ENCODE peak calls at places on chromosomes 13 and 19, in seven cellular contexts. H is NB4, W is spleen, D is gastrocnemius medialis, L is HCT116, I is A549, J is K562. M is an unnamed sample.

GRCh38 chr19:47430041-47430802 is 10.9 kb upstream of the MEIS3 start:
- DNase-seq in H (peak), W (no peak), D (no peak), L (no peak), I (no peak), J (no peak), M (no peak)

GRCh38 chr13:30191491-30192100 is 115.8 kb downstream of the KATNAL1 start:
- DNase-seq in H (peak), W (no peak), D (no peak), L (no peak), I (no peak), J (no peak), M (peak)

GRCh38 chr19:38743394-38744297 is 628 bp downstream of the CAPN12 start:
- DNase-seq in H (no peak), W (peak), D (no peak), L (no peak), I (no peak), J (no peak), M (no peak)

GRCh38 chr13:44303681-44304432 is 69.8 kb upstream of the SERP2 start:
- DNase-seq in H (no peak), W (no peak), D (peak), L (no peak), I (no peak), J (no peak), M (no peak)

GRCh38 chr13:110070511-110071120 is 236.3 kb downstream of the COL4A1 start:
- DNase-seq in H (no peak), W (no peak), D (no peak), L (no peak), I (no peak), J (no peak), M (peak)

GRCh38 chr13:85828094-85828684 is 29.0 kb upstream of the SLITRK6 start:
- DNase-seq in H (peak), W (no peak), D (no peak), L (peak), I (peak), J (peak), M (no peak)

GRCh38 chr19:34590228-34590627 is 86.7 kb downstream of the SCGB2B2 start:
- DNase-seq in H (no peak), W (no peak), D (no peak), L (no peak), I (no peak), J (no peak), M (no peak)

GRCh38 chr13:99085139-99085845 is 107.4 kb upstream of the DOCK9 start:
- DNase-seq in H (no peak), W (peak), D (no peak), L (no peak), I (no peak), J (peak), M (no peak)

GRCh38 chr13:42174344-42175162 is 97.4 kb upstream of the AKAP11 start:
- DNase-seq in H (no peak), W (no peak), D (no peak), L (no peak), I (peak), J (peak), M (no peak)

GRCh38 chr13:29524176-29524575 is 71.3 kb downstream of the SLC7A1 start:
- DNase-seq in H (no peak), W (no peak), D (no peak), L (no peak), I (no peak), J (no peak), M (no peak)

GRCh38 chr13:114020750-114021463 is 47.0 kb upstream of the C13orf46 start:
- DNase-seq in H (no peak), W (no peak), D (no peak), L (no peak), I (no peak), J (no peak), M (no peak)

GRCh38 chr13:20870829-20871228 is 31.7 kb downstream of the XPO4 start:
- DNase-seq in H (no peak), W (no peak), D (no peak), L (no peak), I (no peak), J (no peak), M (no peak)

GRCh38 chr19:41226053-41226873 is 7.2 kb downstream of the AXL start:
- DNase-seq in H (peak), W (no peak), D (peak), L (peak), I (peak), J (peak), M (peak)
- TF ChIP-seq POLR2A in H (no peak), W (no peak), D (no peak), L (no peak), I (no peak), J (no peak), M (peak)

GRCh38 chr13:27954406-27954851 is 14.7 kb downstream of the CDX2 start:
- DNase-seq in H (peak), W (peak), D (no peak), L (no peak), I (peak), J (no peak), M (no peak)
- TF ChIP-seq POLR2A in H (no peak), W (no peak), D (no peak), L (no peak), I (peak), J (no peak), M (no peak)

GRCh38 chr19:3969435-3970312 is 1.2 kb downstream of the DAPK3 start:
- DNase-seq in H (no peak), W (no peak), D (peak), L (no peak), I (peak), J (no peak), M (peak)
- TF ChIP-seq POLR2A in H (no peak), W (no peak), D (peak), L (no peak), I (no peak), J (no peak), M (no peak)

GRCh38 chr19:57599761-57600383 is at the start of gene ZNF530:
- DNase-seq in H (peak), W (peak), D (peak), L (peak), I (peak), J (peak), M (peak)
- TF ChIP-seq POLR2A in H (peak), W (no peak), D (no peak), L (no peak), I (no peak), J (peak), M (peak)